ENCODE peak calls at places on chromosomes 5 and 9, in nine cellular contexts. One of them, this sample, is unnamed.

GRCh38 chr5:43482490-43483064 is 1.1 kb downstream of the TMEM267 start:
- DNase-seq in AG08395: peak
- DNase-seq in stimulated activated CD8-positive, alpha-beta memory T cell treated with anti-CD3 and anti-CD28 coated beads, Interleukin-2, amount 100 ng/mL, for 48 hours: no peak
- DNase-seq in activated effector memory CD4-positive, alpha-beta T cell treated with anti-CD3 and anti-CD28 coated beads, Interleukin-2, amount 50 U/mL, for 16 hours: no peak
- DNase-seq in uterus: no peak
- DNase-seq in breast epithelium: no peak
- DNase-seq in activated T-helper 1 cell treated with anti-CD3 and anti-CD28 coated beads, Interleukin-2, amount 50 U/mL, for 16 hours: no peak
- DNase-seq in tibial artery: no peak
- DNase-seq in HTR-8/SVneo: peak
- DNase-seq in this sample: peak

GRCh38 chr9:111743275-111743674 is 51.5 kb downstream of the SHOC1 start:
- DNase-seq in AG08395: no peak
- DNase-seq in stimulated activated CD8-positive, alpha-beta memory T cell treated with anti-CD3 and anti-CD28 coated beads, Interleukin-2, amount 100 ng/mL, for 48 hours: no peak
- DNase-seq in activated effector memory CD4-positive, alpha-beta T cell treated with anti-CD3 and anti-CD28 coated beads, Interleukin-2, amount 50 U/mL, for 16 hours: no peak
- DNase-seq in uterus: no peak
- DNase-seq in breast epithelium: no peak
- DNase-seq in activated T-helper 1 cell treated with anti-CD3 and anti-CD28 coated beads, Interleukin-2, amount 50 U/mL, for 16 hours: no peak
- DNase-seq in tibial artery: no peak
- DNase-seq in HTR-8/SVneo: peak
- DNase-seq in this sample: peak

GRCh38 chr9:16726718-16727451 is 143.6 kb downstream of the BNC2 start:
- DNase-seq in AG08395: peak
- DNase-seq in stimulated activated CD8-positive, alpha-beta memory T cell treated with anti-CD3 and anti-CD28 coated beads, Interleukin-2, amount 100 ng/mL, for 48 hours: no peak
- DNase-seq in activated effector memory CD4-positive, alpha-beta T cell treated with anti-CD3 and anti-CD28 coated beads, Interleukin-2, amount 50 U/mL, for 16 hours: no peak
- DNase-seq in uterus: peak
- DNase-seq in breast epithelium: peak
- DNase-seq in activated T-helper 1 cell treated with anti-CD3 and anti-CD28 coated beads, Interleukin-2, amount 50 U/mL, for 16 hours: no peak
- DNase-seq in tibial artery: peak
- DNase-seq in HTR-8/SVneo: peak
- DNase-seq in this sample: no peak

GRCh38 chr9:8552732-8553131 is 753.2 kb upstream of the DMAC1 start:
- DNase-seq in AG08395: no peak
- DNase-seq in stimulated activated CD8-positive, alpha-beta memory T cell treated with anti-CD3 and anti-CD28 coated beads, Interleukin-2, amount 100 ng/mL, for 48 hours: no peak
- DNase-seq in activated effector memory CD4-positive, alpha-beta T cell treated with anti-CD3 and anti-CD28 coated beads, Interleukin-2, amount 50 U/mL, for 16 hours: no peak
- DNase-seq in uterus: no peak
- DNase-seq in breast epithelium: no peak
- DNase-seq in activated T-helper 1 cell treated with anti-CD3 and anti-CD28 coated beads, Interleukin-2, amount 50 U/mL, for 16 hours: no peak
- DNase-seq in tibial artery: no peak
- DNase-seq in HTR-8/SVneo: no peak
- DNase-seq in this sample: no peak

GRCh38 chr5:132003982-132004381 is 7.5 kb downstream of the ACSL6 start:
- DNase-seq in AG08395: no peak
- DNase-seq in stimulated activated CD8-positive, alpha-beta memory T cell treated with anti-CD3 and anti-CD28 coated beads, Interleukin-2, amount 100 ng/mL, for 48 hours: no peak
- DNase-seq in activated effector memory CD4-positive, alpha-beta T cell treated with anti-CD3 and anti-CD28 coated beads, Interleukin-2, amount 50 U/mL, for 16 hours: no peak
- DNase-seq in uterus: no peak
- DNase-seq in breast epithelium: no peak
- DNase-seq in activated T-helper 1 cell treated with anti-CD3 and anti-CD28 coated beads, Interleukin-2, amount 50 U/mL, for 16 hours: no peak
- DNase-seq in tibial artery: no peak
- DNase-seq in HTR-8/SVneo: no peak
- DNase-seq in this sample: no peak

GRCh38 chr9:116288658-116289057 is 135.1 kb downstream of the PAPPA start:
- DNase-seq in AG08395: peak
- DNase-seq in stimulated activated CD8-positive, alpha-beta memory T cell treated with anti-CD3 and anti-CD28 coated beads, Interleukin-2, amount 100 ng/mL, for 48 hours: no peak
- DNase-seq in activated effector memory CD4-positive, alpha-beta T cell treated with anti-CD3 and anti-CD28 coated beads, Interleukin-2, amount 50 U/mL, for 16 hours: no peak
- DNase-seq in uterus: no peak
- DNase-seq in breast epithelium: no peak
- DNase-seq in activated T-helper 1 cell treated with anti-CD3 and anti-CD28 coated beads, Interleukin-2, amount 50 U/mL, for 16 hours: no peak
- DNase-seq in tibial artery: no peak
- DNase-seq in HTR-8/SVneo: peak
- DNase-seq in this sample: no peak

GRCh38 chr5:5891350-5891749 is 468.9 kb downstream of the ICE1 start:
- DNase-seq in AG08395: no peak
- DNase-seq in stimulated activated CD8-positive, alpha-beta memory T cell treated with anti-CD3 and anti-CD28 coated beads, Interleukin-2, amount 100 ng/mL, for 48 hours: no peak
- DNase-seq in activated effector memory CD4-positive, alpha-beta T cell treated with anti-CD3 and anti-CD28 coated beads, Interleukin-2, amount 50 U/mL, for 16 hours: no peak
- DNase-seq in uterus: no peak
- DNase-seq in breast epithelium: no peak
- DNase-seq in activated T-helper 1 cell treated with anti-CD3 and anti-CD28 coated beads, Interleukin-2, amount 50 U/mL, for 16 hours: no peak
- DNase-seq in tibial artery: no peak
- DNase-seq in HTR-8/SVneo: no peak
- DNase-seq in this sample: no peak

GRCh38 chr5:79793304-79793703 is 103.7 kb downstream of the CMYA5 start:
- DNase-seq in AG08395: no peak
- DNase-seq in stimulated activated CD8-positive, alpha-beta memory T cell treated with anti-CD3 and anti-CD28 coated beads, Interleukin-2, amount 100 ng/mL, for 48 hours: no peak
- DNase-seq in activated effector memory CD4-positive, alpha-beta T cell treated with anti-CD3 and anti-CD28 coated beads, Interleukin-2, amount 50 U/mL, for 16 hours: no peak
- DNase-seq in uterus: no peak
- DNase-seq in breast epithelium: no peak
- DNase-seq in activated T-helper 1 cell treated with anti-CD3 and anti-CD28 coated beads, Interleukin-2, amount 50 U/mL, for 16 hours: no peak
- DNase-seq in tibial artery: no peak
- DNase-seq in HTR-8/SVneo: no peak
- DNase-seq in this sample: no peak

GRCh38 chr9:93343663-93344062 is 107.8 kb upstream of the FAM120A start:
- DNase-seq in AG08395: no peak
- DNase-seq in stimulated activated CD8-positive, alpha-beta memory T cell treated with anti-CD3 and anti-CD28 coated beads, Interleukin-2, amount 100 ng/mL, for 48 hours: no peak
- DNase-seq in activated effector memory CD4-positive, alpha-beta T cell treated with anti-CD3 and anti-CD28 coated beads, Interleukin-2, amount 50 U/mL, for 16 hours: no peak
- DNase-seq in uterus: no peak
- DNase-seq in breast epithelium: no peak
- DNase-seq in activated T-helper 1 cell treated with anti-CD3 and anti-CD28 coated beads, Interleukin-2, amount 50 U/mL, for 16 hours: no peak
- DNase-seq in tibial artery: no peak
- DNase-seq in HTR-8/SVneo: no peak
- DNase-seq in this sample: no peak

GRCh38 chr9:31471041-31471440 is 913.4 kb upstream of the ACO1 start:
- DNase-seq in AG08395: no peak
- DNase-seq in stimulated activated CD8-positive, alpha-beta memory T cell treated with anti-CD3 and anti-CD28 coated beads, Interleukin-2, amount 100 ng/mL, for 48 hours: no peak
- DNase-seq in activated effector memory CD4-positive, alpha-beta T cell treated with anti-CD3 and anti-CD28 coated beads, Interleukin-2, amount 50 U/mL, for 16 hours: no peak
- DNase-seq in uterus: no peak
- DNase-seq in breast epithelium: no peak
- DNase-seq in activated T-helper 1 cell treated with anti-CD3 and anti-CD28 coated beads, Interleukin-2, amount 50 U/mL, for 16 hours: no peak
- DNase-seq in tibial artery: no peak
- DNase-seq in HTR-8/SVneo: no peak
- DNase-seq in this sample: no peak

GRCh38 chr5:175821790-175822211 is 49.6 kb upstream of the CPLX2 start:
- DNase-seq in AG08395: no peak
- DNase-seq in stimulated activated CD8-positive, alpha-beta memory T cell treated with anti-CD3 and anti-CD28 coated beads, Interleukin-2, amount 100 ng/mL, for 48 hours: peak
- DNase-seq in activated effector memory CD4-positive, alpha-beta T cell treated with anti-CD3 and anti-CD28 coated beads, Interleukin-2, amount 50 U/mL, for 16 hours: no peak
- DNase-seq in uterus: no peak
- DNase-seq in breast epithelium: no peak
- DNase-seq in activated T-helper 1 cell treated with anti-CD3 and anti-CD28 coated beads, Interleukin-2, amount 50 U/mL, for 16 hours: no peak
- DNase-seq in tibial artery: no peak
- DNase-seq in HTR-8/SVneo: no peak
- DNase-seq in this sample: peak

GRCh38 chr5:96941140-96941539 is 5.3 kb downstream of the LNPEP start:
- DNase-seq in AG08395: no peak
- DNase-seq in stimulated activated CD8-positive, alpha-beta memory T cell treated with anti-CD3 and anti-CD28 coated beads, Interleukin-2, amount 100 ng/mL, for 48 hours: no peak
- DNase-seq in activated effector memory CD4-positive, alpha-beta T cell treated with anti-CD3 and anti-CD28 coated beads, Interleukin-2, amount 50 U/mL, for 16 hours: no peak
- DNase-seq in uterus: no peak
- DNase-seq in breast epithelium: no peak
- DNase-seq in activated T-helper 1 cell treated with anti-CD3 and anti-CD28 coated beads, Interleukin-2, amount 50 U/mL, for 16 hours: no peak
- DNase-seq in tibial artery: no peak
- DNase-seq in HTR-8/SVneo: no peak
- DNase-seq in this sample: no peak

GRCh38 chr5:141439411-141440141 is 9.3 kb downstream of the PCDHGA12 start:
- DNase-seq in AG08395: peak
- DNase-seq in stimulated activated CD8-positive, alpha-beta memory T cell treated with anti-CD3 and anti-CD28 coated beads, Interleukin-2, amount 100 ng/mL, for 48 hours: no peak
- DNase-seq in activated effector memory CD4-positive, alpha-beta T cell treated with anti-CD3 and anti-CD28 coated beads, Interleukin-2, amount 50 U/mL, for 16 hours: no peak
- DNase-seq in uterus: no peak
- DNase-seq in breast epithelium: no peak
- DNase-seq in activated T-helper 1 cell treated with anti-CD3 and anti-CD28 coated beads, Interleukin-2, amount 50 U/mL, for 16 hours: no peak
- DNase-seq in tibial artery: no peak
- DNase-seq in HTR-8/SVneo: no peak
- DNase-seq in this sample: no peak

GRCh38 chr5:170429014-170429413 is 39.8 kb upstream of the KCNMB1 start:
- DNase-seq in AG08395: peak
- DNase-seq in stimulated activated CD8-positive, alpha-beta memory T cell treated with anti-CD3 and anti-CD28 coated beads, Interleukin-2, amount 100 ng/mL, for 48 hours: no peak
- DNase-seq in activated effector memory CD4-positive, alpha-beta T cell treated with anti-CD3 and anti-CD28 coated beads, Interleukin-2, amount 50 U/mL, for 16 hours: no peak
- DNase-seq in uterus: no peak
- DNase-seq in breast epithelium: no peak
- DNase-seq in activated T-helper 1 cell treated with anti-CD3 and anti-CD28 coated beads, Interleukin-2, amount 50 U/mL, for 16 hours: no peak
- DNase-seq in tibial artery: peak
- DNase-seq in HTR-8/SVneo: peak
- DNase-seq in this sample: peak

GRCh38 chr5:65027149-65027548 is 258.4 kb downstream of the CWC27 start:
- DNase-seq in AG08395: no peak
- DNase-seq in stimulated activated CD8-positive, alpha-beta memory T cell treated with anti-CD3 and anti-CD28 coated beads, Interleukin-2, amount 100 ng/mL, for 48 hours: no peak
- DNase-seq in activated effector memory CD4-positive, alpha-beta T cell treated with anti-CD3 and anti-CD28 coated beads, Interleukin-2, amount 50 U/mL, for 16 hours: no peak
- DNase-seq in uterus: no peak
- DNase-seq in breast epithelium: no peak
- DNase-seq in activated T-helper 1 cell treated with anti-CD3 and anti-CD28 coated beads, Interleukin-2, amount 50 U/mL, for 16 hours: no peak
- DNase-seq in tibial artery: no peak
- DNase-seq in HTR-8/SVneo: no peak
- DNase-seq in this sample: no peak

GRCh38 chr5:4080370-4080769 is 484.7 kb downstream of the IRX1 start:
- DNase-seq in AG08395: no peak
- DNase-seq in stimulated activated CD8-positive, alpha-beta memory T cell treated with anti-CD3 and anti-CD28 coated beads, Interleukin-2, amount 100 ng/mL, for 48 hours: no peak
- DNase-seq in activated effector memory CD4-positive, alpha-beta T cell treated with anti-CD3 and anti-CD28 coated beads, Interleukin-2, amount 50 U/mL, for 16 hours: no peak
- DNase-seq in uterus: no peak
- DNase-seq in breast epithelium: no peak
- DNase-seq in activated T-helper 1 cell treated with anti-CD3 and anti-CD28 coated beads, Interleukin-2, amount 50 U/mL, for 16 hours: no peak
- DNase-seq in tibial artery: no peak
- DNase-seq in HTR-8/SVneo: no peak
- DNase-seq in this sample: no peak

GRCh38 chr9:131361202-131361833 is 32.6 kb upstream of the PRRC2B start:
- DNase-seq in AG08395: no peak
- DNase-seq in stimulated activated CD8-positive, alpha-beta memory T cell treated with anti-CD3 and anti-CD28 coated beads, Interleukin-2, amount 100 ng/mL, for 48 hours: no peak
- DNase-seq in activated effector memory CD4-positive, alpha-beta T cell treated with anti-CD3 and anti-CD28 coated beads, Interleukin-2, amount 50 U/mL, for 16 hours: no peak
- DNase-seq in uterus: no peak
- DNase-seq in breast epithelium: no peak
- DNase-seq in activated T-helper 1 cell treated with anti-CD3 and anti-CD28 coated beads, Interleukin-2, amount 50 U/mL, for 16 hours: no peak
- DNase-seq in tibial artery: no peak
- DNase-seq in HTR-8/SVneo: no peak
- DNase-seq in this sample: no peak

GRCh38 chr5:58114324-58114723 is 345.6 kb downstream of the PLK2 start:
- DNase-seq in AG08395: peak
- DNase-seq in stimulated activated CD8-positive, alpha-beta memory T cell treated with anti-CD3 and anti-CD28 coated beads, Interleukin-2, amount 100 ng/mL, for 48 hours: no peak
- DNase-seq in activated effector memory CD4-positive, alpha-beta T cell treated with anti-CD3 and anti-CD28 coated beads, Interleukin-2, amount 50 U/mL, for 16 hours: no peak
- DNase-seq in uterus: no peak
- DNase-seq in breast epithelium: no peak
- DNase-seq in activated T-helper 1 cell treated with anti-CD3 and anti-CD28 coated beads, Interleukin-2, amount 50 U/mL, for 16 hours: no peak
- DNase-seq in tibial artery: no peak
- DNase-seq in HTR-8/SVneo: no peak
- DNase-seq in this sample: no peak